ENCODE peak calls at places on chromosome 1, in four cellular contexts. One of them, this sample, is unnamed.

GRCh38 chr1:53807916-53808315 is 30.2 kb downstream of the NDC1 start:
- DNase-seq in K562: no peak
- DNase-seq in GM12878: no peak
- DNase-seq in HepG2: no peak
- DNase-seq in this sample: no peak

GRCh38 chr1:220925707-220926106 is 46.5 kb downstream of the HLX start:
- DNase-seq in K562: no peak
- DNase-seq in GM12878: no peak
- DNase-seq in HepG2: peak; percentile 67
- DNase-seq in this sample: no peak

GRCh38 chr1:64539808-64540207 is 69.9 kb downstream of the CACHD1 start:
- DNase-seq in K562: no peak
- DNase-seq in GM12878: no peak
- DNase-seq in HepG2: no peak
- DNase-seq in this sample: no peak

GRCh38 chr1:214018605-214019268 is 31.0 kb downstream of the PROX1 start:
- DNase-seq in K562: no peak
- DNase-seq in GM12878: peak; percentile 5
- DNase-seq in HepG2: no peak
- DNase-seq in this sample: no peak

GRCh38 chr1:178953034-178953433 is 72.7 kb upstream of the FAM20B start:
- DNase-seq in K562: no peak
- DNase-seq in GM12878: no peak
- DNase-seq in HepG2: no peak
- DNase-seq in this sample: no peak

GRCh38 chr1:93692001-93692400 is 10.4 kb upstream of the BCAR3 start:
- DNase-seq in K562: no peak
- DNase-seq in GM12878: no peak
- DNase-seq in HepG2: no peak
- DNase-seq in this sample: no peak

GRCh38 chr1:169741666-169742394 is 8.0 kb upstream of the SELE start:
- DNase-seq in K562: no peak
- DNase-seq in GM12878: no peak
- DNase-seq in HepG2: no peak
- DNase-seq in this sample: no peak

GRCh38 chr1:55044617-55045397 is 5.5 kb downstream of the PCSK9 start:
- DNase-seq in K562: no peak
- DNase-seq in GM12878: no peak
- DNase-seq in HepG2: no peak
- DNase-seq in this sample: no peak

GRCh38 chr1:102897537-102897936 is 210.8 kb downstream of the COL11A1 start:
- DNase-seq in K562: no peak
- DNase-seq in GM12878: no peak
- DNase-seq in HepG2: no peak
- DNase-seq in this sample: no peak

GRCh38 chr1:198763298-198763714 is 124.5 kb downstream of the PTPRC start:
- DNase-seq in K562: no peak
- DNase-seq in GM12878: no peak
- DNase-seq in HepG2: no peak
- DNase-seq in this sample: peak; percentile 12

GRCh38 chr1:168964478-168964877 is 142.0 kb upstream of the ATP1B1 start:
- DNase-seq in K562: no peak
- DNase-seq in GM12878: no peak
- DNase-seq in HepG2: no peak
- DNase-seq in this sample: no peak

GRCh38 chr1:206469933-206470691 is at the start of gene IKBKE:
- DNase-seq in K562: no peak
- DNase-seq in GM12878: no peak
- DNase-seq in HepG2: peak; percentile 64
- DNase-seq in this sample: peak; percentile 57

GRCh38 chr1:182278144-182279054 is 113.2 kb downstream of the GLUL start:
- DNase-seq in K562: no peak
- DNase-seq in GM12878: no peak
- DNase-seq in HepG2: no peak
- DNase-seq in this sample: no peak

GRCh38 chr1:182281541-182281940 is 110.0 kb downstream of the GLUL start:
- DNase-seq in K562: peak; percentile 31
- DNase-seq in GM12878: no peak
- DNase-seq in HepG2: no peak
- DNase-seq in this sample: no peak

GRCh38 chr1:182279302-182279701 is 112.3 kb downstream of the GLUL start:
- DNase-seq in K562: no peak
- DNase-seq in GM12878: no peak
- DNase-seq in HepG2: no peak
- DNase-seq in this sample: no peak

GRCh38 chr1:182279724-182280506 is 111.7 kb downstream of the GLUL start:
- DNase-seq in K562: no peak
- DNase-seq in GM12878: no peak
- DNase-seq in HepG2: peak; percentile 91
- DNase-seq in this sample: no peak

GRCh38 chr1:182280521-182280920 is 111.1 kb downstream of the GLUL start:
- DNase-seq in K562: no peak
- DNase-seq in GM12878: no peak
- DNase-seq in HepG2: no peak
- DNase-seq in this sample: no peak
- TF ChIP-seq BHLHE40 in K562: no peak
- TF ChIP-seq BHLHE40 in GM12878: no peak
- TF ChIP-seq BHLHE40 in HepG2: no peak
- TF ChIP-seq BHLHE40 in this sample: no peak

GRCh38 chr1:31987231-31987630 is 26.4 kb upstream of the KHDRBS1 start:
- DNase-seq in K562: no peak
- DNase-seq in GM12878: no peak
- DNase-seq in HepG2: no peak
- DNase-seq in this sample: peak; percentile 36
- TF ChIP-seq TARDBP in K562: no peak
- TF ChIP-seq TARDBP in GM12878: no peak
- TF ChIP-seq TARDBP in HepG2: no peak
- TF ChIP-seq TARDBP in this sample: no peak

GRCh38 chr1:47912756-47913155 is 84.4 kb downstream of the TRABD2B start:
- DNase-seq in K562: no peak
- DNase-seq in GM12878: no peak
- DNase-seq in HepG2: no peak
- DNase-seq in this sample: no peak

GRCh38 chr1:47914218-47914937 is 82.8 kb downstream of the TRABD2B start:
- DNase-seq in K562: no peak
- DNase-seq in GM12878: no peak
- DNase-seq in HepG2: no peak
- DNase-seq in this sample: no peak

GRCh38 chr1:47911892-47912291 is 85.3 kb downstream of the TRABD2B start:
- DNase-seq in K562: no peak
- DNase-seq in GM12878: no peak
- DNase-seq in HepG2: peak; percentile 50
- DNase-seq in this sample: no peak

GRCh38 chr1:47913225-47913823 is 83.9 kb downstream of the TRABD2B start:
- DNase-seq in K562: no peak
- DNase-seq in GM12878: no peak
- DNase-seq in HepG2: peak; percentile 98
- DNase-seq in this sample: no peak

DNA sequence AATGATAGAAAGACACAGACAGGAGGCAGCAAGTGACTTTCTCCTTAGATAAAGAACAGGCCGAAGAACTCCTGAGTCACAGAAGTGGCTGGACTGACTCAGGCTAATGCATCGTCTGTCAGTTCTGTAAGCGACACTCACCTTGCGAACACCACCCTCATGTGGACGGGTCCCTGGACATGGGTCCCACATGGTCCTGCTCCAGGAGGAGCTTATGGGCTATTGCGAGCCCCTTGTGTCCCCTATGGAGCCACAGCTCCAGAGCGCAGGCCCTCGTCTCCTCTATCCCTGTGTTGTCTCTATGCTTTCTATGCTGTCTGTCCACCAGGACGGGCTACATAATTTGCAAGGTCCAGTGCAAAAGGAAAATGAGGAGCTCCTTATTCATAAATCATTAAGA is 85.8 kb downstream of the TRABD2B start:
- DNase-seq in K562: no peak
- DNase-seq in GM12878: no peak
- DNase-seq in HepG2: no peak
- DNase-seq in this sample: no peak
- TF ChIP-seq SP1 in K562: no peak
- TF ChIP-seq SP1 in GM12878: no peak
- TF ChIP-seq SP1 in HepG2: no peak
- TF ChIP-seq SP1 in this sample: no peak

GRCh38 chr1:199981584-199981983 is 45.9 kb upstream of the NR5A2 start:
- DNase-seq in K562: no peak
- DNase-seq in GM12878: no peak
- DNase-seq in HepG2: no peak
- DNase-seq in this sample: no peak

GRCh38 chr1:199983531-199983930 is 44.0 kb upstream of the NR5A2 start:
- DNase-seq in K562: no peak
- DNase-seq in GM12878: no peak
- DNase-seq in HepG2: no peak
- DNase-seq in this sample: no peak

GRCh38 chr1:199978408-199978940 is 49.0 kb upstream of the NR5A2 start:
- DNase-seq in K562: no peak
- DNase-seq in GM12878: no peak
- DNase-seq in HepG2: no peak
- DNase-seq in this sample: no peak

GRCh38 chr1:199979071-199979470 is 48.4 kb upstream of the NR5A2 start:
- DNase-seq in K562: no peak
- DNase-seq in GM12878: no peak
- DNase-seq in HepG2: no peak
- DNase-seq in this sample: no peak

DNA sequence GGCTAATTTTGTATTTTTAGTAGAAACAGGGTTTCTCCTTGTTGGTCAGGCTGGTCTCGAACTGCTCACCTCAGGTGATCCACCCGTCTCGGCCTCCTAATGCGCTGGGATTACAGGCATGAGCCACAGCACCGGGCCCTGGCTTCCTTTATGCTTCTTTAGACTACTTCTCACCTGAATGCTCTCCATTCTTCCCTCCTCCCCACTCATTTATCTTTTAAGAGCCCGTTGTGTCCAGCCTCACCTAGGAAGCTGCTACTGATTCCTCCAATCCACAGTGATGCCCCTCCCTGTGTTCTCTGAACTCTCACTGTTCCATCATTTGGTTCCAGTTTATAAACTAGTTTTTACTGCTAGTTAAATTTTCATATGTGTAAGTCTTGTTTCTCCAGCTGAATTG is 44.9 kb upstream of the NR5A2 start:
- DNase-seq in K562: no peak
- DNase-seq in GM12878: no peak
- DNase-seq in HepG2: no peak
- DNase-seq in this sample: no peak
- TF ChIP-seq BHLHE40 in K562: no peak
- TF ChIP-seq BHLHE40 in GM12878: no peak
- TF ChIP-seq BHLHE40 in HepG2: no peak
- TF ChIP-seq BHLHE40 in this sample: no peak

DNA sequence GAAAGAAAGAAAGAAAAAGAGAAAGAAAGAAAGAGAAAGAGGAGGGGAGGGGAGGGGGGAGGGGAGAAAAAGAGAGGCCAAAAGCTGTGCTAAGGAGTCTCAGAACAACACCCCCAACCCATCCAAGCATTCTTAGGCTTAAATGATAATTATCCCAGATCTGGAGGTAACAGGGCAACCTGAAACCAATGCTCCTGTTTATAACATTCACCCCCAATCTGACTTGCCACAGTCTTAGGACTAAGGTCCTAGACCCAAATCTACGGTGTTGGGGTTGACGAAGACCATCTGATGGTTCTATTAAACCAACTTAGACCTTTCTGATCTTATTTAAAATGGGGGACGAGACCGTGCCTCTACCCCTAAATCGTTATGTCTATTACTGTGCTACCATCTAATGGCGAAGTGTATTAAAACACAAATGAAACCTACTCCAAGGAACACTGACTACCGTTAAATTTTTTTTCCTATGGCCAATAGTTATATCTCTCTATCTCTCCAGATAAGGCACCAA is 119.3 kb upstream of the CDC42BPA start:
- DNase-seq in K562: peak; percentile 49
- DNase-seq in GM12878: no peak
- DNase-seq in HepG2: peak; percentile 25
- DNase-seq in this sample: peak; percentile 58
- TF ChIP-seq TARDBP in K562: no peak
- TF ChIP-seq TARDBP in GM12878: no peak
- TF ChIP-seq TARDBP in HepG2: no peak
- TF ChIP-seq TARDBP in this sample: no peak

GRCh38 chr1:9993571-9994075 is 3.4 kb upstream of the RBP7 start:
- DNase-seq in K562: no peak
- DNase-seq in GM12878: no peak
- DNase-seq in HepG2: no peak
- DNase-seq in this sample: no peak

GRCh38 chr1:9990944-9991343 is 6.1 kb upstream of the RBP7 start:
- DNase-seq in K562: no peak
- DNase-seq in GM12878: no peak
- DNase-seq in HepG2: no peak
- DNase-seq in this sample: no peak

GRCh38 chr1:9992910-9993309 is 4.1 kb upstream of the RBP7 start:
- DNase-seq in K562: no peak
- DNase-seq in GM12878: no peak
- DNase-seq in HepG2: no peak
- DNase-seq in this sample: no peak

GRCh38 chr1:9985001-9985400 is 12.0 kb upstream of the RBP7 start:
- DNase-seq in K562: no peak
- DNase-seq in GM12878: no peak
- DNase-seq in HepG2: no peak
- DNase-seq in this sample: no peak

DNA sequence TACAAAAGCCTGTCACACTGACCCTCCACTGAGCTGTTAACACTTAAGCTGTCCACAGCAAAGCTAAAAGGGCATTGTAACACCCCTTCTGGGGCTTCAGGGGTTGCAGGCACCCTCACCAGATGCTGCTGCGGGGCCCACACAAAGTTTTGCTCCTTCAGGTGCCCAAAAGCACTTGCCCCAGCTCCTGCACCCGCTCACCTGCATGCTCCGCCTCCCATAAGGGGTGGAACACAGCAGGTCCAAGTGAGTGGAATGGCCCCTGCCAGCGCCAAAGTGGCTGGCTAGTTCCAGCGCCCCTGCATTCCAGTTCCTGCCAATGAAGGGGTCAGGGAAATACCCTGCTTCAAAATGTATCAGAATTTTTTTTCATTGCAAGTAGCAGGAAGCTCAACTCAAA is 7.3 kb upstream of the RBP7 start:
- DNase-seq in K562: no peak
- DNase-seq in GM12878: no peak
- DNase-seq in HepG2: no peak
- DNase-seq in this sample: no peak
- TF ChIP-seq SP1 in K562: no peak
- TF ChIP-seq SP1 in GM12878: no peak
- TF ChIP-seq SP1 in HepG2: no peak
- TF ChIP-seq SP1 in this sample: no peak

GRCh38 chr1:68202239-68202832 is 30.0 kb downstream of the WLS start:
- DNase-seq in K562: no peak
- DNase-seq in GM12878: no peak
- DNase-seq in HepG2: no peak
- DNase-seq in this sample: no peak

GRCh38 chr1:68199603-68200002 is 32.7 kb downstream of the WLS start:
- DNase-seq in K562: no peak
- DNase-seq in GM12878: no peak
- DNase-seq in HepG2: no peak
- DNase-seq in this sample: no peak

GRCh38 chr1:68204965-68205630 is 27.2 kb downstream of the WLS start:
- DNase-seq in K562: no peak
- DNase-seq in GM12878: no peak
- DNase-seq in HepG2: no peak
- DNase-seq in this sample: no peak

GRCh38 chr1:68198752-68199151 is 33.6 kb downstream of the WLS start:
- DNase-seq in K562: no peak
- DNase-seq in GM12878: no peak
- DNase-seq in HepG2: no peak
- DNase-seq in this sample: no peak

GRCh38 chr1:68201546-68202238 is 30.6 kb downstream of the WLS start:
- DNase-seq in K562: no peak
- DNase-seq in GM12878: no peak
- DNase-seq in HepG2: no peak
- DNase-seq in this sample: no peak
- TF ChIP-seq BHLHE40 in K562: no peak
- TF ChIP-seq BHLHE40 in GM12878: no peak
- TF ChIP-seq BHLHE40 in HepG2: no peak
- TF ChIP-seq BHLHE40 in this sample: no peak